ENCODE peak calls at places on chromosomes 11 and 22, in four cellular contexts. X is hepatocyte, J is OCI-LY7, H is mesenchymal stem cell. M is an unnamed sample. For H3K36me3, the result is how much of the 10 kb centered on the place peaks cover.

GRCh38 chr22:47595122-47595521 is 832.7 kb downstream of the TBC1D22A start:
- DNase-seq in X (no peak), J (no peak), H (no peak), M (no peak)

GRCh38 chr11:38718659-38719058 is 2120.6 kb upstream of the RAG2 start:
- DNase-seq in X (peak), J (no peak), H (no peak), M (peak)

GRCh38 chr11:10502065-10502680 is 38.8 kb downstream of the RNF141 start:
- DNase-seq in X (no peak), J (no peak), H (no peak), M (no peak)

GRCh38 chr22:37922177-37922576 is 16.1 kb downstream of the MICALL1 start:
- DNase-seq in X (no peak), J (no peak), H (no peak), M (no peak)

GRCh38 chr22:36737776-36738175 is 34.2 kb upstream of the CACNG2 start:
- DNase-seq in X (no peak), J (no peak), H (no peak), M (no peak)

GRCh38 chr11:44617671-44618461 is 52.4 kb downstream of the CD82 start:
- DNase-seq in X (no peak), J (no peak), H (no peak), M (no peak)

GRCh38 chr22:49052023-49052538 is 775.6 kb downstream of the BRD1 start:
- DNase-seq in X (no peak), J (no peak), H (no peak), M (no peak)

GRCh38 chr11:1139441-1140066 is 18.2 kb upstream of the MUC5AC start:
- DNase-seq in X (no peak), J (no peak), H (peak), M (no peak)

DNA sequence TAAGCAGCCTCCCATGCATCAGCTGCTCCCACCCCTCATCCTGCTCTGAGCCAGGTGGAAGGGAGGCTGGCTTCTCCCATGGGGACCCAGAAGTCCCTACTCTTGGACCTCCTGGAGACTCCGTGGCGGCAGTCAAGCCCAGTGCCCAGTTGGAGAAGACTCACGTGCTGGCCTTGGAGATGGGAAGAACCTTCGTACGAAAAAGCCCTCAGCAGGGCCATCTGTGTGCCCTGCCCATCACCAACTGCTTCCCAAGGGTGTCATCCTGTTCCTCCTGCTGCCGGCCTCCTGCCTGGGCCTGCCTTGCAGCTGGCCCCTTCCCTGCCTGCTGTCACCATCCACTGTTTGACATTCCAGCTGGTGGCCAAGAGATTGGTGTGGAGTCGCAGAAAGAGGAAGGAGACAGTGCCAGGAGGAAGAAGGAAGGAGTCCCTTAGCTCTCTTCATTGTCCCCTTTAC is 28.0 kb downstream of the ARHGAP1 start:
- DNase-seq in X (no peak), J (no peak), H (no peak), M (no peak)
- H3K36me3 ChIP-seq in X (under half), J (half or more), H (half or more), M (under half)

DNA sequence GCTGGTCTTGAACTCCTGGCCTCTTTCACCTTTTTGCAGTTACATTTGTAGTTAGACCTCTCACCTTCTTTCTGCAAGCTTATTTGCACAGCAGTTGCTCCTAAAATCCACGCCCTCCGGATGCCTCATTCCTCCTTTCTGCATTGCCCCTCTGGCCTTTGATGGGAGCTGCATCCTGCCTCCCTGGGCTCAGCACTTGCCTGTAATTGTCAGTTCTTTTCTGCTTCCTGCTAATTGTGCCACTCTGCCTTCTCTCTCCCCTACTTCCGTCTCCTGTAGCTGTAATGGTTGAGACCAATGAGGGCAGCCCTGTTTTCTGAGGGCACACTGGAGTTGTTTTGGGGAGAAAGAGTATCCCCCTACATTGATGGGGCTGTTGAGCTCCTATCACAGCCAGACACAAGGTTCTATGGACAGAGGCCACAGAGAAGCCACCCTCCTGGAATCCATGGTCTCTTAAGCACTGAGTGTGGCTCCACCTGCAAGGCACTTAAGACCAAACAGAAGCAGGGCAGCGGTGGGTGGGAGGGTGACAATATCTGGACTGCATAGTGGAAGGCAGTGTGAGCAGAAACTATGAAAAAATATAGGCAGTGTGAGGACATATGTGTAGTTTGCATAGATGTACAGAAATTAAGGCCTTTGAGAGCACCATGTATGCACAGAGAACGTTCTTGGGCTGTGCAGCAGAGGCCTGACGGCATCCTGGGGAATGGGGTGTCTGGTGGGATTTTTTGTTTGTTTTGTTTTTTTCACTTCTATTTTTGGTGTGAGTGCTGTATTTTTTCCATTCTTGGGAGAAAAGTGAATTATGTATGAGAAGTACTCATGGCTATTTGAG is 30.5 kb downstream of the YDJC start:
- DNase-seq in X (no peak), J (no peak), H (no peak), M (no peak)
- H3K4me2 ChIP-seq in X (no peak), J (no peak), H (no peak), M (no peak)

GRCh38 chr11:8721740-8722139 is 39.1 kb downstream of the RPL27A start:
- DNase-seq in X (no peak), J (no peak), H (peak), M (peak)

GRCh38 chr11:8720376-8720775 is 37.8 kb downstream of the RPL27A start:
- DNase-seq in X (no peak), J (no peak), H (peak), M (no peak)

GRCh38 chr11:8720868-8721739 is 38.5 kb downstream of the RPL27A start:
- DNase-seq in X (peak), J (no peak), H (peak), M (peak)

GRCh38 chr11:8722809-8723208 is 40.2 kb downstream of the RPL27A start:
- DNase-seq in X (no peak), J (no peak), H (no peak), M (no peak)

GRCh38 chr11:8722156-8722555 is 39.6 kb downstream of the RPL27A start:
- DNase-seq in X (no peak), J (no peak), H (peak), M (no peak)
- H3K27ac ChIP-seq in X (peak), J (no peak), H (no peak), M (no peak)

GRCh38 chr22:20724676-20725454 is 49.0 kb upstream of the SERPIND1 start:
- DNase-seq in X (no peak), J (no peak), H (no peak), M (no peak)
- H3K36me3 ChIP-seq in X (under half), J (under half), H (half or more), M (under half)

GRCh38 chr11:64355078-64355940 is 3.7 kb upstream of the RPS6KA4 start:
- DNase-seq in X (peak), J (peak), H (peak), M (peak)
- H3K4me2 ChIP-seq in X (peak), J (peak), H (peak), M (peak)

GRCh38 chr11:46826310-46827044 is 19.6 kb downstream of the CKAP5 start:
- DNase-seq in X (peak), J (peak), H (peak), M (peak)
- H3K27ac ChIP-seq in X (peak), J (no peak), H (peak), M (no peak)